ENCODE peak calls at places on chromosomes 7 and 10, in nine cellular contexts. R is epithelial cell of prostate; Z is uterus; A is LNCaP clone FGC; L is MM.1S; P is renal cortical epithelial cell; W is iPS-NIHi11; G is activated CD4-positive, alpha-beta T cell treated with anti-CD3 and anti-CD28 coated beads for 48 hours; J is body of pancreas. I is an unnamed sample.
A peak's percentile ranks its signal among the peaks of the same experiment; 100 is the strongest.

GRCh38 chr7:33873981-33874750 is 31.2 kb upstream of the BMPER start:
- DNase-seq in W (no peak), A (no peak), L (no peak), G (no peak), J (no peak), R (no peak), Z (no peak), P (peak; percentile 58), I (no peak)

GRCh38 chr10:71323407-71323806 is 4.3 kb downstream of the SLC29A3 start:
- DNase-seq in P (no peak), W (peak; percentile 46), A (peak; percentile 15), Z (no peak), G (no peak), L (no peak), J (no peak), R (no peak), I (no peak)

GRCh38 chr10:7192831-7193348 is 217.9 kb downstream of the SFMBT2 start:
- DNase-seq in W (no peak), J (no peak), P (no peak), R (no peak), A (no peak), L (no peak), G (peak; percentile 73), Z (no peak), I (no peak)

GRCh38 chr10:91545817-91546216 is 87.1 kb downstream of the PPP1R3C start:
- DNase-seq in P (no peak), Z (no peak), G (no peak), J (peak; percentile 23), L (no peak), W (no peak), R (no peak), A (no peak), I (no peak)

GRCh38 chr7:106346678-106347217 is 62.0 kb upstream of the NAMPT start:
- DNase-seq in Z (no peak), R (peak; percentile 88), A (no peak), L (peak; percentile 100), G (peak; percentile 52), W (no peak), J (no peak), P (peak; percentile 80), I (no peak)

GRCh38 chr7:106966121-106966520 is 78.4 kb upstream of the PRKAR2B start:
- DNase-seq in P (no peak), R (no peak), L (no peak), W (no peak), A (no peak), J (no peak), G (no peak), Z (no peak), I (no peak)

GRCh38 chr7:22864855-22865606 is 42.4 kb upstream of the TOMM7 start:
- DNase-seq in L (no peak), A (no peak), G (no peak), W (no peak), Z (no peak), P (no peak), R (no peak), J (no peak), I (no peak)

GRCh38 chr10:131216681-131217230 is 94.8 kb downstream of the TCERG1L start:
- DNase-seq in J (no peak), A (no peak), L (no peak), W (no peak), R (no peak), Z (no peak), P (no peak), G (no peak), I (no peak)

GRCh38 chr7:155410436-155410835 is 47.5 kb upstream of the EN2 start:
- DNase-seq in L (no peak), G (no peak), J (no peak), P (no peak), R (no peak), A (no peak), Z (no peak), W (no peak), I (no peak)

GRCh38 chr7:74598558-74598957 is 59.0 kb upstream of the GTF2I start:
- DNase-seq in P (peak; percentile 33), R (no peak), J (no peak), A (no peak), W (no peak), G (no peak), L (no peak), Z (no peak), I (no peak)

GRCh38 chr7:6443372-6443941 is 4.3 kb downstream of the DAGLB start:
- DNase-seq in R (peak; percentile 33), P (peak; percentile 90), L (no peak), W (no peak), G (no peak), J (no peak), A (no peak), Z (no peak), I (no peak)

GRCh38 chr10:116831086-116831485 is 18.2 kb upstream of the ENO4 start:
- DNase-seq in W (no peak), R (no peak), Z (no peak), G (no peak), J (no peak), A (no peak), P (no peak), L (no peak), I (no peak)

GRCh38 chr7:1386623-1387220 is 72.5 kb downstream of the MICALL2 start:
- DNase-seq in L (no peak), P (no peak), G (no peak), Z (no peak), R (no peak), W (no peak), J (peak; percentile 45), A (no peak), I (no peak)

GRCh38 chr7:266851-267840 is 22.8 kb upstream of the FOXL3 start:
- DNase-seq in L (no peak), A (peak; percentile 15), Z (no peak), G (no peak), J (peak; percentile 83), R (no peak), W (peak; percentile 96), P (no peak), I (no peak)

GRCh38 chr7:64300641-64301405 is 12.9 kb upstream of the ZNF736 start:
- DNase-seq in W (no peak), P (peak; percentile 6), G (peak; percentile 18), A (no peak), J (no peak), Z (no peak), R (peak; percentile 77), L (no peak), I (no peak)

GRCh38 chr7:126685596-126685995 is 567.1 kb downstream of the GRM8 start:
- DNase-seq in A (no peak), J (no peak), P (no peak), G (no peak), Z (no peak), W (no peak), L (no peak), R (no peak), I (no peak)

GRCh38 chr10:101683226-101683625 is 11.7 kb downstream of the FBXW4 start:
- DNase-seq in A (no peak), Z (no peak), P (no peak), L (no peak), R (no peak), G (no peak), W (no peak), J (no peak), I (no peak)

GRCh38 chr7:47472444-47473157 is 109.3 kb downstream of the TNS3 start:
- DNase-seq in P (no peak), L (no peak), W (no peak), R (no peak), J (no peak), Z (no peak), G (no peak), A (no peak), I (no peak)

GRCh38 chr10:79126351-79126750 is 57.6 kb downstream of the ZMIZ1 start:
- DNase-seq in P (no peak), A (no peak), L (no peak), W (no peak), G (no peak), J (no peak), Z (no peak), R (no peak), I (no peak)

GRCh38 chr7:47714669-47715607 is 133.0 kb upstream of the TNS3 start:
- DNase-seq in W (no peak), Z (no peak), R (no peak), L (peak; percentile 71), A (no peak), G (no peak), J (no peak), P (no peak), I (no peak)

GRCh38 chr10:33487014-33487776 is 152.7 kb upstream of the NRP1 start:
- DNase-seq in R (no peak), A (no peak), G (no peak), W (no peak), Z (no peak), J (no peak), P (no peak), L (peak; percentile 53), I (no peak)

GRCh38 chr10:58943234-58943633 is 233.2 kb upstream of the PHYHIPL start:
- DNase-seq in L (no peak), R (no peak), P (peak; percentile 5), W (no peak), G (no peak), A (no peak), J (no peak), Z (no peak), I (no peak)

GRCh38 chr7:7427363-7427762 is 108.3 kb downstream of the COL28A1 start:
- DNase-seq in A (no peak), Z (no peak), G (no peak), J (no peak), W (no peak), L (no peak), P (no peak), R (no peak), I (peak; percentile 35)

GRCh38 chr7:138208864-138209263 is 132.6 kb downstream of the AKR1D1 start:
- DNase-seq in J (peak; percentile 69), P (peak; percentile 78), Z (no peak), L (no peak), G (no peak), R (no peak), A (no peak), W (no peak), I (no peak)

GRCh38 chr7:107879400-107880035 is 11.5 kb upstream of the DLD start:
- DNase-seq in G (peak; percentile 53), L (peak; percentile 60), Z (no peak), P (peak; percentile 75), J (peak; percentile 70), R (no peak), A (no peak), W (peak; percentile 48), I (no peak)

GRCh38 chr10:104472957-104473745 is 119.5 kb downstream of the CFAP58 start:
- DNase-seq in A (peak; percentile 59), W (no peak), G (no peak), R (no peak), P (peak; percentile 33), J (peak; percentile 30), Z (no peak), L (no peak), I (no peak)

GRCh38 chr10:70093335-70093944 is 39.2 kb downstream of the AIFM2 start:
- DNase-seq in L (no peak), J (no peak), A (no peak), R (no peak), W (no peak), G (peak; percentile 29), Z (no peak), P (no peak), I (no peak)

GRCh38 chr7:137634356-137634755 is 212.4 kb downstream of the DGKI start:
- DNase-seq in L (no peak), W (no peak), G (no peak), P (no peak), J (no peak), R (no peak), A (no peak), Z (no peak), I (no peak)

GRCh38 chr10:48614481-48615383 is 9.9 kb upstream of the ARHGAP22 start:
- DNase-seq in Z (no peak), L (peak; percentile 65), G (no peak), J (no peak), P (peak; percentile 91), A (no peak), R (no peak), W (no peak), I (no peak)

GRCh38 chr7:80415522-80415921 is 96.3 kb downstream of the GNAT3 start:
- DNase-seq in R (no peak), W (no peak), L (no peak), A (no peak), P (no peak), J (no peak), Z (no peak), G (no peak), I (no peak)

GRCh38 chr10:16441106-16441850 is 4.5 kb downstream of the PTER start:
- DNase-seq in P (peak; percentile 25), R (no peak), J (no peak), L (no peak), A (no peak), G (no peak), Z (no peak), W (no peak), I (no peak)